ENCODE peak calls at places on chromosomes 11 and 22, in nine cellular contexts. Q, H, O, C, M, Z, J, D and L are unnamed samples.

GRCh38 chr11:85673422-85673821 is 8.5 kb upstream of the CREBZF start:
- DNase-seq in J (no peak), M (no peak), C (no peak), Z (no peak), H (no peak), D (no peak), Q (no peak), O (no peak), L (no peak)

GRCh38 chr22:33829549-33830280 is 90.6 kb downstream of the LARGE1 start:
- DNase-seq in D (no peak), Z (no peak), H (no peak), C (no peak), J (peak), M (no peak), O (no peak), Q (no peak), L (no peak)

GRCh38 chr11:64007629-64008282 is 21.5 kb downstream of the OTUB1 start:
- DNase-seq in C (peak), Q (peak), O (no peak), H (peak), Z (no peak), D (peak), M (peak), J (no peak), L (no peak)

GRCh38 chr11:75328426-75329277 is 22.8 kb downstream of the ARRB1 start:
- DNase-seq in O (peak), Q (peak), M (peak), C (peak), J (peak), D (peak), H (peak), Z (no peak), L (peak)

GRCh38 chr11:83025267-83025704 is 46.4 kb downstream of the RAB30 start:
- DNase-seq in O (peak), Q (peak), J (no peak), Z (no peak), C (no peak), D (peak), H (no peak), M (no peak), L (no peak)

GRCh38 chr11:69537126-69537525 is 55.7 kb downstream of the LINC01488 start:
- DNase-seq in O (no peak), Q (no peak), J (no peak), D (no peak), Z (no peak), M (no peak), C (peak), H (peak), L (no peak)

GRCh38 chr11:46649180-46649738 is 31.9 kb downstream of the ATG13 start:
- DNase-seq in Q (peak), C (no peak), Z (no peak), M (no peak), J (no peak), H (peak), O (peak), D (peak), L (no peak)

GRCh38 chr11:70912226-70912840 is 340.0 kb downstream of the SHANK2 start:
- DNase-seq in H (no peak), Q (peak), O (no peak), Z (no peak), M (no peak), J (no peak), D (peak), C (no peak), L (no peak)

GRCh38 chr11:66619080-66619554 is 2.7 kb downstream of the RBM14 start:
- DNase-seq in C (no peak), Z (no peak), O (no peak), M (no peak), D (no peak), H (no peak), Q (peak), J (no peak), L (no peak)